ENCODE peak calls at places on chromosomes 5 and 9, in nine cellular contexts. N, L, H, Q, Y, I, S, X and M are unnamed samples.

GRCh38 chr5:14208071-14209021 is 65.2 kb downstream of the TRIO start:
- DNase-seq in N (peak), L (peak), H (no peak), Q (peak), Y (no peak), I (peak), S (peak), X (peak), M (peak)

GRCh38 chr9:71637926-71638325 is 130.4 kb downstream of the CEMIP2 start:
- DNase-seq in N (no peak), L (no peak), H (no peak), Q (no peak), Y (no peak), I (no peak), S (no peak), X (no peak), M (peak)

GRCh38 chr5:179261301-179262125 is 83.7 kb downstream of the ADAMTS2 start:
- DNase-seq in N (no peak), L (peak), H (no peak), Q (no peak), Y (no peak), I (no peak), S (no peak), X (no peak), M (no peak)

GRCh38 chr5:69517763-69518212 is 25.2 kb downstream of the OCLN start:
- DNase-seq in N (peak), L (peak), H (peak), Q (no peak), Y (no peak), I (no peak), S (no peak), X (no peak), M (peak)

GRCh38 chr5:56950626-56951130 is 1.2 kb downstream of the MIER3 start:
- DNase-seq in N (peak), L (peak), H (no peak), Q (peak), Y (peak), I (peak), S (peak), X (peak), M (peak)

GRCh38 chr5:34923694-34924461 is 5.5 kb upstream of the DNAJC21 start:
- DNase-seq in N (peak), L (peak), H (no peak), Q (peak), Y (no peak), I (peak), S (peak), X (peak), M (peak)

GRCh38 chr5:58490397-58491072 is 700 bp upstream of the GAPT start:
- DNase-seq in N (no peak), L (no peak), H (no peak), Q (no peak), Y (peak), I (no peak), S (no peak), X (peak), M (no peak)

GRCh38 chr5:89722538-89722937 is 687.0 kb downstream of the CETN3 start:
- DNase-seq in N (no peak), L (no peak), H (no peak), Q (no peak), Y (no peak), I (no peak), S (no peak), X (no peak), M (no peak)

GRCh38 chr5:127758884-127759283 is 55.7 kb downstream of the CCDC192 start:
- DNase-seq in N (no peak), L (no peak), H (no peak), Q (no peak), Y (no peak), I (no peak), S (no peak), X (no peak), M (no peak)

GRCh38 chr5:144698454-144698853 is 527.8 kb downstream of the KCTD16 start:
- DNase-seq in N (no peak), L (peak), H (no peak), Q (no peak), Y (no peak), I (no peak), S (no peak), X (no peak), M (no peak)